ENCODE peak calls at places on chromosomes 12 and 14, in six cellular contexts. One of them, this sample, is unnamed.

GRCh38 chr14:52919971-52920370 is 30.9 kb downstream of the FERMT2 start:
- DNase-seq in Peyer's patch: no peak
- DNase-seq in NCI-H1092: no peak
- DNase-seq in fibroblast of mammary gland: no peak
- DNase-seq in glutamatergic neuron: no peak
- DNase-seq in stimulated activated CD4-positive, alpha-beta T cell treated with anti-CD3 and anti-CD28 coated beads, Interleukin-1b, Interleukin-23, amount 100 ng/mL, for 4 hours: no peak
- DNase-seq in this sample: no peak

GRCh38 chr12:132743831-132744230 is 17.8 kb downstream of the ANKLE2 start:
- DNase-seq in stimulated activated CD4-positive, alpha-beta T cell treated with anti-CD3 and anti-CD28 coated beads, Interleukin-1b, Interleukin-23, amount 100 ng/mL, for 4 hours: no peak
- DNase-seq in Peyer's patch: no peak
- DNase-seq in fibroblast of mammary gland: no peak
- DNase-seq in glutamatergic neuron: no peak
- DNase-seq in NCI-H1092: no peak
- DNase-seq in this sample: no peak

GRCh38 chr14:54116972-54117371 is 160.3 kb upstream of the BMP4 start:
- DNase-seq in Peyer's patch: no peak
- DNase-seq in fibroblast of mammary gland: peak; percentile 24
- DNase-seq in NCI-H1092: no peak
- DNase-seq in stimulated activated CD4-positive, alpha-beta T cell treated with anti-CD3 and anti-CD28 coated beads, Interleukin-1b, Interleukin-23, amount 100 ng/mL, for 4 hours: no peak
- DNase-seq in glutamatergic neuron: no peak
- DNase-seq in this sample: no peak

GRCh38 chr12:91202390-91202789 is 19.8 kb upstream of the DCN start:
- DNase-seq in stimulated activated CD4-positive, alpha-beta T cell treated with anti-CD3 and anti-CD28 coated beads, Interleukin-1b, Interleukin-23, amount 100 ng/mL, for 4 hours: no peak
- DNase-seq in glutamatergic neuron: no peak
- DNase-seq in Peyer's patch: no peak
- DNase-seq in NCI-H1092: no peak
- DNase-seq in fibroblast of mammary gland: no peak
- DNase-seq in this sample: no peak

GRCh38 chr12:66164349-66164821 is 5.4 kb downstream of the TMBIM4 start:
- DNase-seq in fibroblast of mammary gland: peak; percentile 68
- DNase-seq in stimulated activated CD4-positive, alpha-beta T cell treated with anti-CD3 and anti-CD28 coated beads, Interleukin-1b, Interleukin-23, amount 100 ng/mL, for 4 hours: no peak
- DNase-seq in NCI-H1092: no peak
- DNase-seq in glutamatergic neuron: no peak
- DNase-seq in Peyer's patch: no peak
- DNase-seq in this sample: no peak

GRCh38 chr14:70662080-70662479 is 20.4 kb downstream of the TTC9 start:
- DNase-seq in Peyer's patch: no peak
- DNase-seq in NCI-H1092: no peak
- DNase-seq in stimulated activated CD4-positive, alpha-beta T cell treated with anti-CD3 and anti-CD28 coated beads, Interleukin-1b, Interleukin-23, amount 100 ng/mL, for 4 hours: no peak
- DNase-seq in fibroblast of mammary gland: no peak
- DNase-seq in glutamatergic neuron: no peak
- DNase-seq in this sample: no peak

GRCh38 chr12:113095405-113095804 is 38.9 kb downstream of the DTX1 start:
- DNase-seq in stimulated activated CD4-positive, alpha-beta T cell treated with anti-CD3 and anti-CD28 coated beads, Interleukin-1b, Interleukin-23, amount 100 ng/mL, for 4 hours: no peak
- DNase-seq in glutamatergic neuron: no peak
- DNase-seq in NCI-H1092: no peak
- DNase-seq in fibroblast of mammary gland: no peak
- DNase-seq in Peyer's patch: no peak
- DNase-seq in this sample: no peak

GRCh38 chr14:89163237-89163636 is 253.8 kb downstream of the FOXN3 start:
- DNase-seq in NCI-H1092: no peak
- DNase-seq in glutamatergic neuron: no peak
- DNase-seq in fibroblast of mammary gland: no peak
- DNase-seq in Peyer's patch: no peak
- DNase-seq in stimulated activated CD4-positive, alpha-beta T cell treated with anti-CD3 and anti-CD28 coated beads, Interleukin-1b, Interleukin-23, amount 100 ng/mL, for 4 hours: no peak
- DNase-seq in this sample: no peak

GRCh38 chr12:106841471-106842302 is 67.2 kb downstream of the RIC8B start:
- DNase-seq in stimulated activated CD4-positive, alpha-beta T cell treated with anti-CD3 and anti-CD28 coated beads, Interleukin-1b, Interleukin-23, amount 100 ng/mL, for 4 hours: peak; percentile 25
- DNase-seq in NCI-H1092: no peak
- DNase-seq in glutamatergic neuron: peak; percentile 26
- DNase-seq in Peyer's patch: no peak
- DNase-seq in fibroblast of mammary gland: peak; percentile 61
- DNase-seq in this sample: no peak

GRCh38 chr12:54286042-54286931 is 5.8 kb downstream of the HNRNPA1 start:
- DNase-seq in Peyer's patch: no peak
- DNase-seq in fibroblast of mammary gland: no peak
- DNase-seq in glutamatergic neuron: no peak
- DNase-seq in NCI-H1092: no peak
- DNase-seq in stimulated activated CD4-positive, alpha-beta T cell treated with anti-CD3 and anti-CD28 coated beads, Interleukin-1b, Interleukin-23, amount 100 ng/mL, for 4 hours: no peak
- DNase-seq in this sample: no peak

GRCh38 chr12:56634242-56634836 is 4.2 kb upstream of the BAZ2A start:
- DNase-seq in glutamatergic neuron: peak; percentile 36
- DNase-seq in Peyer's patch: peak; percentile 73
- DNase-seq in NCI-H1092: no peak
- DNase-seq in fibroblast of mammary gland: no peak
- DNase-seq in stimulated activated CD4-positive, alpha-beta T cell treated with anti-CD3 and anti-CD28 coated beads, Interleukin-1b, Interleukin-23, amount 100 ng/mL, for 4 hours: no peak
- DNase-seq in this sample: no peak

GRCh38 chr14:97077253-97077653 is 280.1 kb downstream of the VRK1 start:
- DNase-seq in glutamatergic neuron: no peak
- DNase-seq in Peyer's patch: no peak
- DNase-seq in fibroblast of mammary gland: peak; percentile 62
- DNase-seq in NCI-H1092: no peak
- DNase-seq in stimulated activated CD4-positive, alpha-beta T cell treated with anti-CD3 and anti-CD28 coated beads, Interleukin-1b, Interleukin-23, amount 100 ng/mL, for 4 hours: no peak
- DNase-seq in this sample: no peak

This sample was measured in activated naive CD8-positive, alpha-beta T cell treated with anti-CD3 and anti-CD28 coated beads, Interleukin-2, amount 50 U/mL, for 16 hours.